ENCODE peak calls at places on chromosomes 12 and 14, in four cellular contexts. T, I, Z and H are unnamed samples.

GRCh38 chr14:105882626-105883025 is 356.2 kb downstream of the TMEM121 start:
- DNase-seq in T (no peak), Z (no peak), I (no peak), H (no peak)

GRCh38 chr12:122089080-122089479 is 10.5 kb downstream of the MLXIP start:
- DNase-seq in Z (no peak), T (no peak), I (no peak), H (no peak)

GRCh38 chr14:95468416-95469133 is 47.9 kb downstream of the SYNE3 start:
- DNase-seq in T (peak), I (no peak), Z (no peak), H (no peak)

GRCh38 chr14:28886940-28887339 is 120.4 kb downstream of the FOXG1 start:
- DNase-seq in Z (no peak), T (no peak), I (no peak), H (no peak)

GRCh38 chr14:105904379-105904778 is 378.0 kb downstream of the TMEM121 start:
- DNase-seq in I (no peak), T (no peak), Z (no peak), H (no peak)

GRCh38 chr12:65996146-65996545 is 134.4 kb downstream of the LLPH start:
- DNase-seq in T (no peak), Z (no peak), I (no peak), H (no peak)

GRCh38 chr12:70049596-70050360 is 193.5 kb upstream of the CNOT2 start:
- DNase-seq in I (peak), Z (no peak), T (no peak), H (no peak)

GRCh38 chr12:123813349-123813748 is 51.2 kb downstream of the DNAH10 start:
- DNase-seq in T (no peak), Z (no peak), I (no peak), H (no peak)

GRCh38 chr12:9701380-9702154 is 31.3 kb downstream of the CLECL1 start:
- DNase-seq in T (no peak), I (no peak), Z (no peak), H (no peak)

GRCh38 chr12:85367886-85368385 is 87.9 kb downstream of the ALX1 start:
- DNase-seq in Z (no peak), I (no peak), T (no peak), H (no peak)

DNA sequence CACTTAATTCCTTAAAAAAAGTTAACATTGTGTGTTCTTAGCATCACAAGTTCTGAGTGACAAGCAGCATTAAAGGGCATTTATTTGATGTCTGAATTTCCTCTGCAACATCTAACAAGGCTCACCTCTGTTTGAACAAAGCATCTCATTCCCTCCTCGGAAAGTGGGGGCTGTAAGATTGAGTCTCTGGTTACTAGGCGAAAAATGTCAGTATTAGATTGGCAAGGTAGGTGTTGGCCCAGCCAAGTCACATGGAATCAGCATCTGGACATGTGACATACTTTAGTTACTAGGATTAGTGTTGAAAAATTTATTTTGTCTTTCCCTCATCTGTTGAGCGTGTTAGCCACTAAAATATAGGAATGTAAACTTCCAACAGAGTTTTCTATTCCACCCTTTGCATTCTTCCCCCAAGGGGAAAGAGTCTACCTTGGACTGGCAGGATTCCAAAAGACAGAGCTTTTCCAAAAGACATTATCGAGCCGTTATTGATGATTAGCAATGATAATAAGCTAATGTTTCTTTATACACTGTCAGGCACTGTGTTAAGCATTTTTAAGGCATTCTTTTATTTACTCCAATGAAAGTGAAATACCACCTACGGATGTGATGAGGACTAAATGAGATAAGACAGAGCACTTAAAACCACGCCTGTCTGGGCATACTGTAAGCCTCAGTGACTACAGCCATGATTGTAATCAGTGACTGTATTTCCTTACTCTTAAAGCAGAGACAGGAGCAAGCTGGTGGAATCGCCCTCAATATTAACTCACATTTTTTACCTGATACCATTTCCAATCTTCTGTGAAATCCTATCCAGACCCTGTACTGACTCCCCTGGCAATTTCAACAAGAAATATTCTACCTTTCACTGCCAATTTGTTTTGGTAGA is 195.0 kb upstream of the BTG1 start:
- DNase-seq in I (no peak), Z (no peak), T (no peak), H (no peak)
- TF ChIP-seq EZH2 in I (no peak), Z (no peak), T (no peak), H (no peak)

GRCh38 chr12:99053599-99054362 is 408.7 kb downstream of the APAF1 start:
- DNase-seq in Z (no peak), T (no peak), I (no peak), H (no peak)
- TF ChIP-seq JUNB in Z (no peak), T (no peak), I (no peak), H (no peak)

GRCh38 chr12:109726106-109726497 is 12.5 kb downstream of the FAM222A start:
- DNase-seq in I (no peak), T (no peak), Z (no peak), H (no peak)
- TF ChIP-seq EZH2 in I (no peak), T (no peak), Z (no peak), H (no peak)

DNA sequence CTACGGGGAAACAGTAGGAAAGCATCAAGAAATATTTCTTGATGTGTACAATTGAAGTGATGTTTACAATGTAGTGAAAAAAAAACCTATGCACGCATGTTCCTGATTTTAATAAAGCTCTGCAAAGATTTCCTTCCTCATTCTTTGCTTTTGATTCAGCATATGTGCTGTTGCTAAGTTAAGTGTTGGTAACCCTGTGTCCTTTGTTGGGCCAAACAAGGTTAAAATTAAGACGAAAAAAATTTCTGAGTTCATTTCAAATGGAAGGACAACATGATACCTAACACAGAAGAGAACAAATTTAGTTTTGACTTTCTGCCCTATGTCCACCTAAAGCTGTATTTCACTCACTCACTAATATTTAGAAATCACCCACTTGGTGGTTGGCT is 62.8 kb downstream of the PPP2R5C start:
- DNase-seq in I (no peak), T (no peak), Z (no peak), H (no peak)
- TF ChIP-seq JUNB in I (no peak), T (no peak), Z (no peak), H (no peak)

DNA sequence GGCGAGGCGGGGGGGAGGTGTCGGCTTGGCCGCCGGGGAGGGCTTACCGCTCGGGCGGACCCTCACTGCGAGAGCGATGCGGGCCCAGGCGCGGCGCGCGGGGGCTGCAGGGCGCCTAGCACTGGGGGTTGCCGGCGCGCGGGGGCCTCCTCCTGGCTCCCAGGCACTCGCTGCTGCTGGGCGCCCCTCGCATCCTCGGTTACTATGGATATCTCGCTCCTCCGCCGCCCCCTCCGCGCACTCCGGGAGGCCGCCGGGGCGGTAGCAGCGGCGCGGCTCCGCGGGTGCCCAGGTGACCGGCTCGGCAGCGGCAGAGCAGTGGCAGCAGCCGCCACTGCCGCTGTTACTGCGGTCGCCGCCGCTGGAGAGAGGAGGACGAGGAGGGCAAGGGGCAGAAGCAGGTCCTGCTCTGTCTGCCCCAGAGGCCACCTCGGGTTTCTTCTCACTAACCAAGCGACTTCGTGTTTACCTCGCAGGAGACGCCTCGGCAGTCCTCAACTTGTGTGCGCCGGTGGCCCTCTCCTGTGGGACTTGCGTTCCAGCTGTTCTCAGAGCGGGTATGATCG is 250.1 kb downstream of the APAF1 start:
- DNase-seq in T (no peak), I (no peak), Z (no peak), H (peak)
- TF ChIP-seq EZH2 in T (no peak), I (no peak), Z (no peak), H (peak)

GRCh38 chr12:92695056-92695455 is 7.7 kb upstream of the PLEKHG7 start:
- DNase-seq in T (no peak), I (no peak), Z (no peak), H (no peak)

GRCh38 chr12:92698466-92698865 is 4.3 kb upstream of the PLEKHG7 start:
- DNase-seq in T (no peak), I (no peak), Z (no peak), H (no peak)

GRCh38 chr12:92690601-92691000 is 12.2 kb upstream of the PLEKHG7 start:
- DNase-seq in I (no peak), Z (no peak), T (no peak), H (no peak)

GRCh38 chr12:92696240-92696639 is 6.5 kb upstream of the PLEKHG7 start:
- DNase-seq in I (no peak), Z (no peak), T (no peak), H (no peak)

GRCh38 chr12:92695577-92695976 is 7.2 kb upstream of the PLEKHG7 start:
- DNase-seq in T (no peak), I (no peak), Z (no peak), H (no peak)
- TF ChIP-seq JUNB in T (no peak), I (no peak), Z (no peak), H (no peak)

DNA sequence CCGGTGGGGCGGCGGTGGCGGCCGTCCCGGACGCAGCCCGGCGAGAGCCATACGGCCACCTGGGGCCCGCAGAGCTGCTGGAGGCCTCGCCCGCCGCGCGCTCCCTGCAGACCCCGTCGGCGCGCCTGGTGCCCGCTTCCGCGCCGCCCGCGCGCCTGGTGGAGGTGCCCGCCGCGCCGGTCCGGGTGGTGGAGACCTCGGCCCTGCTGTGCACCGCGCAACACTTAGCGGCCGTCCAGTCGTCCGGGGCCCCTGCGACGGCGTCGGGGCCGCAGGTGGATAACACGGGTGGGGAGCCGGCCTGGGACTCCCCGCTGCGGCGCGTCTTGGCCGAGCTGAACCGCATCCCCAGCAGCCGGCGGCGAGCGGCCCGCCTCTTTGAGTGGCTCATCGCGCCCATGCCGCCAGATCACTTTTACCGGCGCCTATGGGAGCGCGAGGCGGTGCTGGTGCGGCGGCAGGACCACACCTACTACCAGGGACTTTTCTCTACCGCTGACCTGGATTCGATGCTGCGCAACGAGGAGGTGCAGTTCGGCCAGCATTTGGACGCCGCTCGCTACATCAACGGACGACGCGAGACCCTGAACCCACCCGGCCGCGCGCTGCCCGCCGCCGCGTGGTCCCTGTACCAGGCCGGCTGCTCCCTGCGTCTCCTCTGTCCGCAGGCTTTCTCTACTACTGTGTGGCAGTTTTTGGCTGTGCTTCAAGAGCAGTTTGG is 683 bp downstream of the RIOX1 start:
- DNase-seq in Z (peak), T (peak), I (no peak), H (peak)
- TF ChIP-seq EZH2 in Z (no peak), T (no peak), I (no peak), H (no peak)

DNA sequence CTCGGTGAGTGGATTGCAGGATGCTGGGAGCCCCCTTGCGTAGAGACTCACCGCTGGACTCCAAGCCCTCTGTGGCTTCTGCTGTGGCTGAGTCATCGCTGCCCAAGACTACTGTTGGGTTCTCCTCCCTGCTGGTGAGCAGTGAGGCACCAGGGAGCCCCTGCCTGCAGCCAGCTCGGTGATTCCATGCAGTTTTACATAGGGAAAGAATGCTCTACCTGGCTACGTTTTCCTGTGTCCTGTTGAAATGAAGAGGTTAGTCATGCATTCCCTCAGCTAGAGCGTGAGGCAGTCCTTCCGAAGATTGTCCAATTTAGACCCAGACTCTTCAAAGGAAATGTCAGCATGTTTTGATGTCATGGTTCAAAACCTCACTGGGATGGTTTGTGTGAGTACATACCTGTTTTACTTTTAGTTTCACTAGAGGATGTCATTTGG is 28.2 kb downstream of the TRAF3 start:
- DNase-seq in T (no peak), Z (no peak), I (no peak), H (no peak)
- TF ChIP-seq JUNB in T (no peak), Z (no peak), I (peak), H (no peak)

GRCh38 chr12:41188841-41189394 is 798 bp downstream of the PDZRN4 start:
- DNase-seq in I (no peak), Z (no peak), T (no peak), H (peak)
- TF ChIP-seq EZH2 in I (no peak), Z (no peak), T (no peak), H (no peak)